ENCODE peak calls at places on chromosomes 1 and 21, in ten cellular contexts. C, B, X, Y, E, W, M, S, F and R are unnamed samples.

GRCh38 chr1:240122639-240123604 is 31.2 kb downstream of the FMN2 start:
- DNase-seq in C (no peak), B (no peak), X (no peak), Y (peak), E (no peak), W (no peak), M (no peak), S (no peak), F (no peak), R (no peak)

GRCh38 chr1:174815474-174815908 is 184.3 kb upstream of the CACYBP start:
- DNase-seq in C (no peak), B (no peak), X (no peak), Y (no peak), E (no peak), W (no peak), M (no peak), S (no peak), F (no peak), R (no peak)

GRCh38 chr1:207867136-207868081 is 43.5 kb downstream of the CD34 start:
- DNase-seq in C (peak), B (peak), X (no peak), Y (no peak), E (no peak), W (no peak), M (no peak), S (no peak), F (no peak), R (peak)

GRCh38 chr1:198611219-198611618 is 27.6 kb upstream of the PTPRC start:
- DNase-seq in C (no peak), B (no peak), X (no peak), Y (no peak), E (no peak), W (no peak), M (no peak), S (no peak), F (no peak), R (no peak)

GRCh38 chr21:36976228-36976627 is 9.8 kb upstream of the HLCS start:
- DNase-seq in C (no peak), B (no peak), X (no peak), Y (no peak), E (no peak), W (no peak), M (no peak), S (no peak), F (no peak), R (no peak)

GRCh38 chr1:219155140-219155539 is 18.5 kb upstream of the LYPLAL1 start:
- DNase-seq in C (no peak), B (no peak), X (peak), Y (no peak), E (no peak), W (no peak), M (no peak), S (no peak), F (no peak), R (no peak)

GRCh38 chr1:29645586-29645985 is 409.3 kb downstream of the PTPRU start:
- DNase-seq in C (no peak), B (no peak), X (no peak), Y (no peak), E (no peak), W (no peak), M (no peak), S (no peak), F (no peak), R (no peak)

GRCh38 chr1:25797939-25798338 is 2.1 kb upstream of the SELENON start:
- DNase-seq in C (peak), B (no peak), X (no peak), Y (peak), E (peak), W (no peak), M (peak), S (no peak), F (no peak), R (no peak)

GRCh38 chr1:74674278-74675048 is 871 bp upstream of the ERICH3 start:
- DNase-seq in C (no peak), B (no peak), X (no peak), Y (peak), E (no peak), W (no peak), M (no peak), S (no peak), F (no peak), R (no peak)

GRCh38 chr1:176880954-176881595 is 283.4 kb downstream of the ASTN1 start:
- DNase-seq in C (peak), B (peak), X (peak), Y (peak), E (peak), W (peak), M (peak), S (peak), F (peak), R (peak)

GRCh38 chr1:218810336-218810735 is 363.3 kb upstream of the LYPLAL1 start:
- DNase-seq in C (no peak), B (no peak), X (no peak), Y (no peak), E (no peak), W (no peak), M (no peak), S (no peak), F (no peak), R (no peak)

GRCh38 chr1:177471244-177471643 is 300.5 kb downstream of the BRINP2 start:
- DNase-seq in C (no peak), B (no peak), X (no peak), Y (no peak), E (no peak), W (no peak), M (no peak), S (no peak), F (no peak), R (no peak)

GRCh38 chr1:233087001-233087881 is 136.8 kb downstream of the NTPCR start:
- DNase-seq in C (no peak), B (no peak), X (no peak), Y (no peak), E (no peak), W (no peak), M (no peak), S (no peak), F (no peak), R (no peak)

GRCh38 chr1:201316556-201316955 is 33.2 kb downstream of the PKP1 start:
- DNase-seq in C (no peak), B (no peak), X (no peak), Y (no peak), E (no peak), W (no peak), M (no peak), S (no peak), F (no peak), R (no peak)